ENCODE peak calls at places on chromosomes 7 and 10, in seven cellular contexts. B is BJ, H is NCI-H187, D is MM.1S, F is body of pancreas, S is pancreas, N is neural crest cell. A is an unnamed sample.

GRCh38 chr7:117772416-117772815 is 100.8 kb downstream of the CTTNBP2 start:
- DNase-seq in H (no peak), F (no peak), S (no peak), D (no peak), N (no peak), B (no peak), A (no peak)

GRCh38 chr10:23558361-23558799 is 119.5 kb downstream of the OTUD1 start:
- DNase-seq in S (peak; percentile 30), B (no peak), H (no peak), N (no peak), D (no peak), F (no peak), A (no peak)

GRCh38 chr7:19519443-19519977 is 189.3 kb downstream of the POLR1F start:
- DNase-seq in F (no peak), S (no peak), H (peak; percentile 17), B (no peak), D (no peak), N (no peak), A (no peak)

GRCh38 chr10:131567279-131568162 is 256.0 kb upstream of the TCERG1L start:
- DNase-seq in F (no peak), B (no peak), S (no peak), H (no peak), N (no peak), D (no peak), A (no peak)

GRCh38 chr10:16717617-16718395 is 99.4 kb downstream of the RSU1 start:
- DNase-seq in F (no peak), B (peak; percentile 2), S (no peak), D (no peak), H (no peak), N (no peak), A (no peak)

GRCh38 chr10:60203993-60204618 is 185.6 kb downstream of the ANK3 start:
- DNase-seq in F (no peak), S (no peak), H (no peak), D (peak; percentile 28), B (no peak), N (peak; percentile 6), A (no peak)

GRCh38 chr10:73779018-73779417 is 2.8 kb upstream of the CHCHD1 start:
- DNase-seq in S (no peak), N (no peak), F (no peak), D (no peak), H (no peak), B (no peak), A (no peak)

GRCh38 chr10:29634105-29634504 is 666 bp downstream of the SVIL start:
- DNase-seq in S (no peak), F (no peak), H (no peak), D (no peak), B (no peak), N (no peak), A (no peak)

GRCh38 chr10:42867571-42867970 is 85.0 kb downstream of the BMS1 start:
- DNase-seq in F (no peak), B (no peak), D (no peak), H (no peak), N (no peak), S (no peak), A (no peak)

GRCh38 chr7:98178762-98179490 is 32.3 kb upstream of the BHLHA15 start:
- DNase-seq in H (no peak), N (no peak), F (no peak), D (no peak), B (no peak), S (peak; percentile 44), A (no peak)

GRCh38 chr10:31693499-31693898 is 235.1 kb downstream of the ARHGAP12 start:
- DNase-seq in B (no peak), F (no peak), D (no peak), H (no peak), S (no peak), N (no peak), A (no peak)

GRCh38 chr7:68752485-68752884 is 845.8 kb upstream of the AUTS2 start:
- DNase-seq in S (no peak), N (no peak), B (no peak), H (no peak), F (no peak), D (no peak), A (no peak)

GRCh38 chr7:14095233-14095950 is 105.9 kb upstream of the ETV1 start:
- DNase-seq in H (no peak), F (no peak), S (no peak), N (no peak), D (no peak), B (no peak), A (no peak)

GRCh38 chr10:49649294-49649693 is 30.2 kb upstream of the C10orf53 start:
- DNase-seq in F (no peak), D (no peak), S (peak; percentile 1), B (no peak), H (no peak), N (no peak), A (no peak)

GRCh38 chr10:117936136-117936535 is 110.6 kb downstream of the RAB11FIP2 start:
- DNase-seq in B (peak; percentile 48), S (no peak), H (no peak), N (no peak), D (no peak), F (no peak), A (no peak)

GRCh38 chr7:105664816-105665525 is 83.7 kb upstream of the EFCAB10 start:
- DNase-seq in F (peak; percentile 52), B (no peak), H (peak; percentile 50), D (no peak), N (no peak), S (peak; percentile 30), A (no peak)

GRCh38 chr7:121302214-121302745 is 26.5 kb upstream of the WNT16 start:
- DNase-seq in D (no peak), F (no peak), N (no peak), H (no peak), S (no peak), B (no peak), A (no peak)

A was measured in mucosa of gallbladder.